ENCODE peak calls at places on chromosomes 7 and 10, in five cellular contexts. One of them, this sample, is unnamed.

GRCh38 chr7:35975851-35976454 is 175.1 kb downstream of the SEPTIN7 start:
- DNase-seq in gastrocnemius medialis: no peak
- DNase-seq in NCI-H748 treated with DMSO at 0.1 percent for 48 hours: peak
- DNase-seq in heart right ventricle: peak
- DNase-seq in fibroblast of lung: peak
- DNase-seq in this sample: no peak

GRCh38 chr10:43203491-43204393 is 63.1 kb downstream of the RASGEF1A start:
- DNase-seq in NCI-H748 treated with DMSO at 0.1 percent for 48 hours: no peak
- DNase-seq in fibroblast of lung: no peak
- DNase-seq in gastrocnemius medialis: peak
- DNase-seq in heart right ventricle: no peak
- DNase-seq in this sample: peak

GRCh38 chr10:78688945-78689935 is 379.5 kb upstream of the ZMIZ1 start:
- DNase-seq in fibroblast of lung: no peak
- DNase-seq in NCI-H748 treated with DMSO at 0.1 percent for 48 hours: peak
- DNase-seq in gastrocnemius medialis: peak
- DNase-seq in heart right ventricle: no peak
- DNase-seq in this sample: peak

GRCh38 chr10:48461623-48462481 is 143.0 kb downstream of the ARHGAP22 start:
- DNase-seq in NCI-H748 treated with DMSO at 0.1 percent for 48 hours: no peak
- DNase-seq in gastrocnemius medialis: no peak
- DNase-seq in fibroblast of lung: no peak
- DNase-seq in heart right ventricle: no peak
- DNase-seq in this sample: no peak

GRCh38 chr7:79923953-79924352 is 210.7 kb upstream of the GNAI1 start:
- DNase-seq in gastrocnemius medialis: no peak
- DNase-seq in heart right ventricle: no peak
- DNase-seq in NCI-H748 treated with DMSO at 0.1 percent for 48 hours: no peak
- DNase-seq in fibroblast of lung: peak
- DNase-seq in this sample: no peak

GRCh38 chr10:109282510-109282909 is 640.8 kb downstream of the XPNPEP1 start:
- DNase-seq in NCI-H748 treated with DMSO at 0.1 percent for 48 hours: no peak
- DNase-seq in fibroblast of lung: peak
- DNase-seq in heart right ventricle: no peak
- DNase-seq in gastrocnemius medialis: no peak
- DNase-seq in this sample: no peak

GRCh38 chr10:35700490-35700887 is 58.4 kb upstream of the FZD8 start:
- DNase-seq in gastrocnemius medialis: no peak
- DNase-seq in NCI-H748 treated with DMSO at 0.1 percent for 48 hours: no peak
- DNase-seq in heart right ventricle: no peak
- DNase-seq in fibroblast of lung: no peak
- DNase-seq in this sample: no peak

GRCh38 chr10:33249659-33250058 is 84.8 kb downstream of the NRP1 start:
- DNase-seq in fibroblast of lung: no peak
- DNase-seq in heart right ventricle: peak
- DNase-seq in gastrocnemius medialis: no peak
- DNase-seq in NCI-H748 treated with DMSO at 0.1 percent for 48 hours: no peak
- DNase-seq in this sample: no peak

GRCh38 chr10:100970914-100971811 is 1.9 kb downstream of the SEMA4G start:
- DNase-seq in fibroblast of lung: no peak
- DNase-seq in heart right ventricle: no peak
- DNase-seq in gastrocnemius medialis: no peak
- DNase-seq in NCI-H748 treated with DMSO at 0.1 percent for 48 hours: no peak
- DNase-seq in this sample: no peak

GRCh38 chr10:1978593-1978992 is 241.3 kb upstream of the ADARB2 start:
- DNase-seq in heart right ventricle: no peak
- DNase-seq in fibroblast of lung: no peak
- DNase-seq in NCI-H748 treated with DMSO at 0.1 percent for 48 hours: no peak
- DNase-seq in gastrocnemius medialis: no peak
- DNase-seq in this sample: no peak

GRCh38 chr7:42238709-42239395 is 1.8 kb upstream of the GLI3 start:
- DNase-seq in gastrocnemius medialis: peak
- DNase-seq in NCI-H748 treated with DMSO at 0.1 percent for 48 hours: no peak
- DNase-seq in heart right ventricle: no peak
- DNase-seq in fibroblast of lung: peak
- DNase-seq in this sample: no peak

GRCh38 chr7:11831727-11832495 is at the start of gene THSD7A:
- DNase-seq in fibroblast of lung: peak
- DNase-seq in NCI-H748 treated with DMSO at 0.1 percent for 48 hours: peak
- DNase-seq in heart right ventricle: peak
- DNase-seq in gastrocnemius medialis: no peak
- DNase-seq in this sample: peak

GRCh38 chr10:126397640-126398382 is 9.5 kb upstream of the ADAM12 start:
- DNase-seq in gastrocnemius medialis: no peak
- DNase-seq in heart right ventricle: no peak
- DNase-seq in NCI-H748 treated with DMSO at 0.1 percent for 48 hours: no peak
- DNase-seq in fibroblast of lung: peak
- DNase-seq in this sample: no peak

GRCh38 chr7:83921798-83922607 is 272.6 kb downstream of the SEMA3A start:
- DNase-seq in gastrocnemius medialis: no peak
- DNase-seq in heart right ventricle: no peak
- DNase-seq in fibroblast of lung: peak
- DNase-seq in NCI-H748 treated with DMSO at 0.1 percent for 48 hours: peak
- DNase-seq in this sample: no peak

GRCh38 chr7:140653319-140654108 is 12.9 kb upstream of the DENND2A start:
- DNase-seq in gastrocnemius medialis: peak
- DNase-seq in NCI-H748 treated with DMSO at 0.1 percent for 48 hours: peak
- DNase-seq in heart right ventricle: peak
- DNase-seq in fibroblast of lung: peak
- DNase-seq in this sample: no peak

This sample was measured in left ventricle myocardium superior.